ENCODE peak calls at places on chromosomes 4 and X, in five cellular contexts. J, A, Z, W and L are unnamed samples.

GRCh38 chrX:46208225-46208854 is 336.9 kb downstream of the ZNF674 start:
- DNase-seq in A (no peak), J (no peak), W (peak), Z (no peak), L (no peak)

GRCh38 chrX:71536285-71536684 is 3.4 kb downstream of the OGT start:
- DNase-seq in J (no peak), W (peak), Z (no peak), A (no peak), L (no peak)

GRCh38 chr4:177222776-177223175 is 86.9 kb upstream of the NEIL3 start:
- DNase-seq in J (no peak), Z (no peak), A (peak), W (no peak), L (no peak)

GRCh38 chrX:13144927-13145659 is 100.7 kb upstream of the FAM9C start:
- DNase-seq in J (no peak), Z (peak), A (no peak), W (no peak), L (no peak)

GRCh38 chr4:132564920-132565319 is 584.2 kb upstream of the PCDH10 start:
- DNase-seq in J (no peak), A (no peak), W (no peak), Z (no peak), L (no peak)

GRCh38 chr4:7342581-7343352 is 92.0 kb downstream of the PSAPL1 start:
- DNase-seq in W (no peak), Z (no peak), A (no peak), J (no peak), L (no peak)

GRCh38 chr4:153114771-153115321 is 89.4 kb upstream of the TRIM2 start:
- DNase-seq in J (no peak), W (peak), Z (peak), A (no peak), L (no peak)

GRCh38 chr4:10715135-10715534 is 30.6 kb upstream of the CLNK start:
- DNase-seq in J (no peak), Z (no peak), A (no peak), W (no peak), L (no peak)

GRCh38 chr4:86891785-86892638 is at the start of gene C4orf36:
- DNase-seq in W (peak), A (peak), J (peak), Z (peak), L (no peak)

GRCh38 chrX:16997313-16997712 is 50.9 kb downstream of the REPS2 start:
- DNase-seq in Z (no peak), A (no peak), J (no peak), W (no peak), L (no peak)

GRCh38 chr4:25926473-25926872 is 12.5 kb downstream of the SMIM20 start:
- DNase-seq in A (no peak), W (no peak), Z (no peak), J (no peak), L (peak)

GRCh38 chrX:72026341-72027023 is 105.2 kb downstream of the RTL5 start:
- DNase-seq in W (no peak), A (no peak), Z (no peak), J (peak), L (peak)

GRCh38 chr4:4969298-4969697 is 50.0 kb downstream of the CYTL1 start:
- DNase-seq in Z (peak), J (no peak), A (no peak), W (peak), L (no peak)

GRCh38 chr4:85825937-85826678 is 351.2 kb downstream of the ARHGAP24 start:
- DNase-seq in Z (peak), W (no peak), A (peak), J (peak), L (peak)

GRCh38 chr4:110020139-110020538 is 107.5 kb downstream of the EGF start:
- DNase-seq in J (no peak), W (no peak), A (peak), Z (peak), L (no peak)

GRCh38 chr4:184548321-184548650 is 73.9 kb upstream of the IRF2 start:
- DNase-seq in J (no peak), Z (no peak), A (no peak), W (no peak), L (no peak)

GRCh38 chr4:183398298-183399129 is 45.9 kb upstream of the CDKN2AIP start:
- DNase-seq in A (peak), W (peak), Z (peak), J (peak), L (no peak)

GRCh38 chr4:20809796-20810195 is 109.5 kb downstream of the PACRGL start:
- DNase-seq in W (peak), A (no peak), Z (no peak), J (peak), L (no peak)

GRCh38 chr4:7392438-7393374 is 42.0 kb downstream of the PSAPL1 start:
- DNase-seq in W (no peak), J (peak), Z (peak), A (peak), L (no peak)

GRCh38 chrX:139967300-139967699 is 2.0 kb upstream of the CXorf66 start:
- DNase-seq in Z (no peak), J (no peak), W (no peak), A (peak), L (peak)

GRCh38 chr4:184143770-184144564 is 73.7 kb downstream of the ENPP6 start:
- DNase-seq in A (no peak), Z (no peak), J (peak), W (no peak), L (no peak)

GRCh38 chr4:7131498-7132031 is 60.8 kb upstream of the SORCS2 start:
- DNase-seq in Z (no peak), W (no peak), J (no peak), A (no peak), L (no peak)

GRCh38 chr4:37891221-37892159 is 606 bp downstream of the TBC1D1 start:
- DNase-seq in Z (peak), W (peak), J (peak), A (peak), L (peak)

GRCh38 chr4:72383439-72383838 is 185.6 kb downstream of the ADAMTS3 start:
- DNase-seq in Z (peak), A (no peak), W (no peak), J (no peak), L (no peak)

GRCh38 chr4:52037730-52038108 is 380 bp downstream of the SGCB start:
- DNase-seq in A (peak), W (peak), Z (peak), J (peak), L (peak)

GRCh38 chr4:80154547-80154933 is 42.8 kb upstream of the PRDM8 start:
- DNase-seq in W (no peak), Z (no peak), J (no peak), A (no peak), L (no peak)

GRCh38 chrX:154138857-154139256 is 5.2 kb upstream of the OPN1LW start:
- DNase-seq in Z (no peak), J (no peak), W (no peak), A (no peak), L (no peak)

GRCh38 chrX:13165266-13165665 is 120.8 kb upstream of the FAM9C start:
- DNase-seq in A (no peak), J (no peak), Z (no peak), W (no peak), L (no peak)

GRCh38 chr4:169179609-169180526 is 90.9 kb downstream of the SH3RF1 start:
- DNase-seq in A (no peak), W (no peak), Z (peak), J (no peak), L (no peak)

GRCh38 chr4:38673109-38673978 is 9.3 kb downstream of the KLF3 start:
- DNase-seq in J (peak), A (no peak), Z (no peak), W (peak), L (no peak)

GRCh38 chr4:77671051-77671450 is 65.4 kb downstream of the CXCL13 start:
- DNase-seq in A (no peak), Z (no peak), J (no peak), W (no peak), L (no peak)

GRCh38 chr4:1711055-1711905 is 839 bp downstream of the SLBP start:
- DNase-seq in W (peak), J (peak), A (peak), Z (peak), L (peak)

GRCh38 chrX:276588-277171 is 4.5 kb upstream of the PLCXD1 start:
- DNase-seq in Z (peak), J (no peak), A (peak), W (peak), L (no peak)

GRCh38 chrX:274904-275475 is 6.2 kb upstream of the PLCXD1 start:
- DNase-seq in A (peak), J (peak), Z (no peak), W (no peak), L (no peak)

GRCh38 chrX:275476-275966 is 5.7 kb upstream of the PLCXD1 start:
- DNase-seq in A (peak), J (no peak), W (no peak), Z (no peak), L (no peak)

GRCh38 chrX:270848-271367 is 10.3 kb upstream of the PLCXD1 start:
- DNase-seq in J (peak), A (no peak), Z (no peak), W (no peak), L (no peak)

DNA sequence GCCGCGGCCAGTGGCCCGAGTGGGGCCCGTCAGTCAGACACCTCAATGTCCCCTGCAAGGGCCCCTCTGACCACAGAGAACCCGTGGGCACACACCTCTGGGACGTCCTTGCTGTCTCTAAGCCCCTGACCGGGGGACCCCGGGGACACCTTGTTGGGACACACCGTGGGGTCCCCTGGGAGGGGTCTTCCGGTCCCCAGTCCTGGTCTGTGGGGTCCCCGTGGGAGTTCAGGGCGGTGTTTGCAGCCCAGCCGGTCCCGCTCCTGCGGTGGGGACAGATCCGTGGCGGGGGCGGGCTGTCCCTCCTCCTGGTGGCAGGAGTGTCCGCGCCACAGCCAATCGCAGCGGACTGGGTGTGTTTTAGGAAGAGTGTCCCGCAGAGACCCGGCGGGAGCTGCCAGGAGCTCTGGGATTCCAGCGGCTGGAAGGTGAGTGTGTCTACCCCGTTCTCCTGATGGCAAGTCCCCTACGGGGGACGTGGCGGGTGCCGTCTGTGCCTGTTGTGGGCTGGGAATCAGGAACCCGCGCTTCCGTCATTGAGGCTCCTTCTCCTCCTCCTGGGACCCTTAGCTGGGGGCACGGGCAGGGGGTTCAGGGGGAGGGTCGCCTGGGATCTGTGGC is 5.1 kb upstream of the PLCXD1 start:
- DNase-seq in A (peak), W (peak), J (peak), Z (peak), L (peak)
- H2AFZ ChIP-seq in A (no peak), W (peak), J (no peak), Z (peak), L (peak)

DNA sequence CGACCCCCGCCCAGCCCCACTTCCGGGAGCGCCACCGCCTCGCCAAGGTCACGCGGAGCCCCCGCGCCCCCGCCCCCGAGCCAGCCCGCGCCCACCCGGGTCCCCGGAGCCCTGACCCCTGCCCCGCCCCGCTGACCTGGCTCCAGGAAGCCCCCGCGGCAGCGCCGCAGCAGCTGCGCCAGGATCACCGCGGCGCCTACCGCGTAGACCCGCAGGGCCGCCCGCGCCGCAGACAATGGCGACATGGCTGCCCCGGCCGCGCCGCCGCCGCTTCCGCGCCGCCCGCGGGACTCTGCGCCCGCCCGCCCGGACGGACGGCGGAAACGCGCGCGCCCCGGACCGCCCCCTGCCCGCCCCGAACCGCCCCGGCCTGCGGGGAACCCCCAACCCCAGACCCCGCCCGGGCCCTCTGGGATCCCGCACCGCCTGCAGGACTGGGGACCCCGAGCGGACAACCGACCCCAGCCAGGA is at the start of the genes DHRSX and ZBED1:
- DNase-seq in J (no peak), Z (no peak), A (peak), W (no peak), L (peak)
- H2AFZ ChIP-seq in J (no peak), Z (peak), A (peak), W (peak), L (peak)

DNA sequence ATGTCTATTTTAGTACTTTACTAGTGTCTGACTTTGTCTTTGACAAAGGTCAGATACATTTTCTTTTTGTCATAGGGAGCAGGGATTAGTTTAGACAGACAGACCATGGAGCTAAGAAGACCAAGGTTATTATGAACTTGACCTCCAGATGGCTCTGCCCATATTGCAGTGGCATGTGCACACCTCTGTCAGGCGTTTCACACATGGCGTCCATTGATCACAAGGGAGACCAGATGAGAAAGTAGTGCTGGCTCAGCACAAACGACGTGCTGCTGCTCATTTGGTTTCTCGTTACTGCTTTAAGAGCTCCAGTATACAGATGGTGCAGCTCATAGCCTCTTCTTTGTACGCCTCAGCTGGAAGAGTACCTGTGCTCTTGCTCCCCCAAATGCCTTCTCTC is 56.3 kb upstream of the HPSE start:
- DNase-seq in A (no peak), J (no peak), Z (no peak), W (no peak), L (no peak)
- H2AFZ ChIP-seq in A (no peak), J (no peak), Z (no peak), W (no peak), L (no peak)

DNA sequence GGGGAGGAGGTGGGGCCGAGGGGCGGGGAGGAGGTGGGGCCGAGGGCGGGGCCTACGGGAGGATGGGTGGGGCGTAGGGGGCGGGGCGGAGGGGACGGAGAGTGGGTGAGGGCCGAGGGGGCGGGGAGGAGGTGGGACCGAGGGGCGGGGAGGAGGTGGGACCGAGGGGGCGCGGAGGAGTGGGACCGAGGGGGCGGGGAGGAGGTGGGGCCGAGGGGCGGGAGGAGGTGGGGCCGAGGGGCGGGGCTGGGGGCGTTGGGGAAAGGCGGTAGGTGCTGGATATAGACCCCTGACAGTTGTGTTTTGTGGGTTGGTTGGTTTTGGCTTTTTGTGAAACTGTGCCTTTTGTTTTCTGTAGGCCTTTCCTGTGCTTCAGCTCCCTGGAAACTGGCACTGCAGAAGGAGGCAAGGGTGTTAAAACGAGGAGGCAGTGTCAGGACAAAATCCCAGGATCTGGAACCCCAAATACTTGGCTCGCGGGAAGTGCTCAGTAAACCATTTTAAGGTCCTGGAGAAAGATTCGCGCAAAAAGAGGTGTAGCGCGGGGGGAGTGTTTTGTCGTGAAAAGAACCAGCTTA is 580 bp upstream of the MMGT1 start:
- DNase-seq in A (peak), W (no peak), J (peak), Z (peak), L (peak)
- H2AFZ ChIP-seq in A (no peak), W (peak), J (no peak), Z (peak), L (peak)

GRCh38 chrX:118536687-118537461 is 41.3 kb downstream of the DOCK11 start:
- DNase-seq in A (peak), W (no peak), Z (peak), J (no peak), L (peak)
- H2AFZ ChIP-seq in A (no peak), W (peak), Z (peak), J (no peak), L (no peak)

GRCh38 chrX:150773117-150773516 is 79.9 kb downstream of the MTMR1 start:
- DNase-seq in J (no peak), A (no peak), Z (no peak), W (no peak), L (no peak)

GRCh38 chrX:150770623-150771022 is 77.4 kb downstream of the MTMR1 start:
- DNase-seq in W (no peak), J (no peak), A (no peak), Z (no peak), L (no peak)

GRCh38 chrX:150772150-150772970 is 79.2 kb downstream of the MTMR1 start:
- DNase-seq in A (peak), J (peak), W (peak), Z (peak), L (peak)

GRCh38 chrX:150769408-150769807 is 76.2 kb downstream of the MTMR1 start:
- DNase-seq in Z (no peak), W (no peak), A (no peak), J (no peak), L (no peak)

GRCh38 chrX:150771116-150771515 is 77.9 kb downstream of the MTMR1 start:
- DNase-seq in J (no peak), W (no peak), A (no peak), Z (no peak), L (no peak)
- H2AFZ ChIP-seq in J (no peak), W (no peak), A (no peak), Z (no peak), L (no peak)

GRCh38 chr4:121050251-121050650 is 22.1 kb downstream of the NDNF start:
- DNase-seq in J (no peak), Z (no peak), W (no peak), A (no peak), L (no peak)

GRCh38 chr4:121049072-121049599 is 23.2 kb downstream of the NDNF start:
- DNase-seq in W (no peak), Z (no peak), J (no peak), A (no peak), L (no peak)

GRCh38 chr4:121057466-121057911 is 14.8 kb downstream of the NDNF start:
- DNase-seq in A (peak), J (no peak), Z (no peak), W (no peak), L (no peak)

GRCh38 chr4:121054373-121054772 is 18.0 kb downstream of the NDNF start:
- DNase-seq in Z (no peak), J (no peak), W (no peak), A (no peak), L (no peak)

GRCh38 chr4:121053601-121054143 is 18.7 kb downstream of the NDNF start:
- DNase-seq in J (no peak), W (peak), A (no peak), Z (no peak), L (no peak)
- H2AFZ ChIP-seq in J (no peak), W (peak), A (no peak), Z (no peak), L (no peak)

GRCh38 chr4:139901516-139902327 is 236.1 kb downstream of the MGST2 start:
- DNase-seq in A (no peak), Z (peak), W (peak), J (no peak), L (no peak)
- H2AFZ ChIP-seq in A (no peak), Z (peak), W (peak), J (no peak), L (no peak)